ENCODE peak calls at places on chromosome 1, in five cellular contexts. C is A549, V is HepG2, F is H1, E is K562. Y is an unnamed sample.

GRCh38 chr1:183808296-183809027 is 3.5 kb downstream of the RGL1 start:
- DNase-seq in C (no peak), V (peak), F (no peak), E (no peak), Y (no peak)

GRCh38 chr1:99558539-99558938 is 87.4 kb upstream of the PALMD start:
- DNase-seq in C (no peak), V (no peak), F (no peak), E (no peak), Y (no peak)

GRCh38 chr1:31371560-31371959 is 1.3 kb downstream of the FABP3 start:
- DNase-seq in C (no peak), V (peak), F (no peak), E (peak), Y (no peak)

GRCh38 chr1:183871142-183871541 is 66.2 kb downstream of the RGL1 start:
- DNase-seq in C (no peak), V (peak), F (no peak), E (no peak), Y (no peak)

GRCh38 chr1:40736085-40736531 is 44.6 kb downstream of the NFYC start:
- DNase-seq in C (no peak), V (no peak), F (no peak), E (no peak), Y (no peak)

GRCh38 chr1:185567006-185567405 is 167.2 kb upstream of the HMCN1 start:
- DNase-seq in C (peak), V (no peak), F (no peak), E (peak), Y (no peak)

GRCh38 chr1:84208935-84209334 is 64.9 kb downstream of the PRKACB start:
- DNase-seq in C (no peak), V (no peak), F (no peak), E (no peak), Y (no peak)

GRCh38 chr1:18994381-18994780 is 37.9 kb upstream of the IFFO2 start:
- DNase-seq in C (no peak), V (no peak), F (no peak), E (no peak), Y (no peak)

GRCh38 chr1:3360646-3361257 is 93.7 kb upstream of the ARHGEF16 start:
- DNase-seq in C (no peak), V (no peak), F (no peak), E (no peak), Y (no peak)

GRCh38 chr1:219945795-219946194 is 17.4 kb upstream of the SLC30A10 start:
- DNase-seq in C (no peak), V (no peak), F (no peak), E (no peak), Y (no peak)

GRCh38 chr1:29441916-29442668 is 205.8 kb downstream of the PTPRU start:
- DNase-seq in C (no peak), V (no peak), F (peak), E (no peak), Y (no peak)

GRCh38 chr1:168739908-168740307 is 10.9 kb upstream of the DPT start:
- DNase-seq in C (no peak), V (peak), F (no peak), E (no peak), Y (no peak)
- H3K4me3 ChIP-seq in C (no peak), V (no peak), F (no peak), E (no peak), Y (no peak)

GRCh38 chr1:1629430-1630190 is 2.4 kb upstream of the MMP23B start:
- DNase-seq in C (no peak), V (no peak), F (peak), E (no peak), Y (no peak)
- TF ChIP-seq HDAC2 in C (no peak), V (no peak), F (no peak), E (no peak), Y (no peak)

GRCh38 chr1:201397675-201398074 is 1.4 kb downstream of the LAD1 start:
- DNase-seq in C (no peak), V (peak), F (no peak), E (no peak), Y (no peak)

GRCh38 chr1:201399018-201399351 is at the start of gene LAD1:
- DNase-seq in C (no peak), V (no peak), F (no peak), E (no peak), Y (no peak)

GRCh38 chr1:201401700-201402099 is 2.6 kb upstream of the LAD1 start:
- DNase-seq in C (no peak), V (no peak), F (no peak), E (no peak), Y (no peak)

GRCh38 chr1:201400257-201401230 is 1.4 kb upstream of the LAD1 start:
- DNase-seq in C (no peak), V (no peak), F (no peak), E (no peak), Y (no peak)

GRCh38 chr1:201399352-201400126 is 415 bp upstream of the LAD1 start:
- DNase-seq in C (no peak), V (peak), F (peak), E (no peak), Y (no peak)
- H3K4me3 ChIP-seq in C (no peak), V (peak), F (peak), E (no peak), Y (no peak)

DNA sequence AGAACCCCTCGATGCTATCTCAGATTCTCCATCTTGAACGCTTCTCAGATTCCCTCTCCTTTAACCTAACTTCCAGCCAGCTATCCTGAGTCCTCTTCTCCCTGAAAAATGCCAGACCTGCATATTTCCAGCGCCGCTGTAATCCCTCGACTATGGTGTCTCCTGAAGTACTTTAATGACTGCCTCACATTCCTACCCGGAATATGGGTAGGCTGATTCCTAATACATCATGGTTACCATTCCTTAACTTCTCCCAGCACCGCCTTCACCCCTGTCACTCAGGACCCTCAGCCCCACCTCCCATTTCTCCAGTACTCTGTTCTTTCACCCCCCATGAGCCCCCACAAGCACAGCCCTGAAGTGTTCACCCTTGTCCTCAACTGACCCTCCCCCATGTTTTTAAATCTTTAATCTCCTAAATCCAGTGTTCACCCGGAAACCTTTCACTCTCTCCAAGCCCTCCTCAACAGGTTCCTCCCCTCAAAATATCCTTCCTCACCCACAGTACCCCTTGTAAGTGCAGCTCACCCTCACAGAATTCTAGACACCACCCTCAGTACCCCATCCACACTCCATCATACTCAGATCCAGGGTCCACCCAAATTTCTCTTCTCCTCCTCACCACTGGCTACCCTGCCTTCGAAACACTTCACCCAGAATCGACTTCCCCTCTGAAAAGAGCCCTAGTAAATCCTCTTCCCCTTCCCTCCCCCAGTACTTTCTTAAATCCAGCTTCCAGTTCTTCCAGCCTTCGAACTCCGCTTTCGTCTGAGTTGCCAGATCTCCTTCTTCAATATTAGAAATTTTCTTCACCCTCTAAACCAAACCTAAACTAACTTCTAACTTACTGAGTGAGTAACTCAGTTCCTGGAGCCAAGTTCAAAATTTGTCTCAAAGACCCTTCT is 929 bp downstream of the CPT2 start:
- DNase-seq in C (no peak), V (no peak), F (no peak), E (no peak), Y (no peak)
- TF ChIP-seq HDAC2 in C (no peak), V (no peak), F (no peak), E (no peak), Y (no peak)

GRCh38 chr1:229403573-229403972 is 30.3 kb downstream of the ACTA1 start:
- DNase-seq in C (no peak), V (no peak), F (no peak), E (no peak), Y (no peak)
- H3K4me3 ChIP-seq in C (no peak), V (no peak), F (no peak), E (no peak), Y (no peak)

GRCh38 chr1:205570796-205571537 is 60.8 kb downstream of the ELK4 start:
- DNase-seq in C (no peak), V (no peak), F (peak), E (no peak), Y (no peak)

GRCh38 chr1:205569411-205570172 is 62.2 kb downstream of the ELK4 start:
- DNase-seq in C (no peak), V (no peak), F (peak), E (no peak), Y (no peak)

GRCh38 chr1:205568469-205569361 is 63.1 kb downstream of the ELK4 start:
- DNase-seq in C (no peak), V (no peak), F (peak), E (no peak), Y (no peak)

GRCh38 chr1:205571747-205572146 is 60.1 kb downstream of the ELK4 start:
- DNase-seq in C (no peak), V (no peak), F (peak), E (no peak), Y (no peak)

GRCh38 chr1:205570173-205570501 is 61.7 kb downstream of the ELK4 start:
- DNase-seq in C (no peak), V (no peak), F (no peak), E (no peak), Y (no peak)
- TF ChIP-seq HDAC2 in C (no peak), V (no peak), F (no peak), E (no peak), Y (no peak)

GRCh38 chr1:169586395-169587255 is at the start of gene F5:
- DNase-seq in C (peak), V (peak), F (peak), E (peak), Y (no peak)
- H3K4me3 ChIP-seq in C (peak), V (peak), F (no peak), E (no peak), Y (peak)